ENCODE peak calls at places on chromosomes 2 and 18, in seven cellular contexts. P is body of pancreas, N is uterus, Z is IMR-90, G is heart left ventricle, D is breast epithelium, E is stomach. A is an unnamed sample.

GRCh38 chr2:203683932-203684556 is 22.4 kb upstream of the CD28 start:
- DNase-seq in P (no peak), N (no peak), Z (peak), G (no peak), D (no peak), E (no peak), A (no peak)

GRCh38 chr2:228590681-228591080 is 409.2 kb upstream of the SPHKAP start:
- DNase-seq in P (no peak), N (no peak), Z (no peak), G (no peak), D (no peak), E (no peak), A (no peak)

GRCh38 chr2:15302154-15302553 is 259.0 kb downstream of the NBAS start:
- DNase-seq in P (no peak), N (no peak), Z (peak), G (no peak), D (no peak), E (no peak), A (no peak)

GRCh38 chr2:73707058-73707457 is 30.1 kb downstream of the TPRKB start:
- DNase-seq in P (no peak), N (no peak), Z (no peak), G (no peak), D (no peak), E (no peak), A (no peak)

GRCh38 chr2:31270871-31271270 is 36.9 kb downstream of the EHD3 start:
- DNase-seq in P (no peak), N (no peak), Z (peak), G (no peak), D (no peak), E (no peak), A (no peak)

GRCh38 chr2:28342081-28342967 is 50.3 kb upstream of the FOSL2 start:
- DNase-seq in P (peak), N (peak), Z (peak), G (peak), D (peak), E (peak), A (peak)

GRCh38 chr2:191155608-191156071 is 4.8 kb upstream of the STAT4 start:
- DNase-seq in P (no peak), N (no peak), Z (peak), G (no peak), D (no peak), E (no peak), A (no peak)

GRCh38 chr2:43075906-43076585 is 150.4 kb downstream of the ZFP36L2 start:
- DNase-seq in P (no peak), N (peak), Z (peak), G (no peak), D (no peak), E (no peak), A (peak)

GRCh38 chr2:172639823-172640222 is 83.9 kb downstream of the PDK1 start:
- DNase-seq in P (no peak), N (no peak), Z (peak), G (no peak), D (no peak), E (no peak), A (no peak)

GRCh38 chr2:236177967-236178909 is 10.1 kb upstream of the GBX2 start:
- DNase-seq in P (peak), N (no peak), Z (peak), G (no peak), D (no peak), E (peak), A (no peak)

GRCh38 chr18:52160652-52161051 is 179.3 kb upstream of the DCC start:
- DNase-seq in P (no peak), N (no peak), Z (no peak), G (no peak), D (no peak), E (no peak), A (no peak)

GRCh38 chr18:50870138-50870845 is 8.6 kb upstream of the ME2 start:
- DNase-seq in P (peak), N (no peak), Z (peak), G (no peak), D (peak), E (no peak), A (peak)

GRCh38 chr2:46331099-46331766 is 34.0 kb downstream of the EPAS1 start:
- DNase-seq in P (peak), N (no peak), Z (no peak), G (no peak), D (no peak), E (no peak), A (no peak)

DNA sequence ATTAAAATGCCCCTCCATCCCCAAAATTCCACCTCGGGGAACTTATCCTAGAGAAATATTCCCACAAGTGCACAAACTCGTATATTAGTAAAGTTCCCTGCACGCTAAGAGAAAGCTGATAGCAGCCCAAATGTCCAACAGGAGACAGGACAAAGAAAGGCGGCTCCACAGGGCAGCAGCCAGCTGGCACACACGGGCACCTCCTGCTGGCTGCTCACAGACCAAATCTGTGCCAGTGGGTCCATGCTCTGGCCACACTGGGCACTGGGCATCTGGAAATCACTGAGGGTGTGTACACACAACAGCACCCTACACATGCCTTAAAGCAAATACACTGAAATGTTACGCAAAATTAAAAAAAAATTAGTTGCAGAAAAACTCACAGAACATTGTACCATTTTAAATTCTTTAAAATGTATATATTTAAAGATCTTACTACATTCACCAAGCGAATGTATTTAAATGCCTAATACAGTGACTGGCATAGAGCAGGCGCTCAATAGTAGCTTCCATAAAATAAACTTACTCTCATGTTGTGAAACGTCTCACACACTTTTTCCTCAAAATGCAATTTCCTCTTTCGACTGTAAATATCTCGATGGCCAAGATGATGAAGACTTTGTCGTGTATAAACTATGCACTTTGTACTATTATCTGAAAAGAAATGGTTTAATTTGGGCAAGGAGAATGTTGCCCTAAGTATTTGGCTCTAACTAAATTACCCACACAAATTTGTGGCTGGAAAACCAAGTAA is 19.4 kb downstream of the ZNF516 start:
- DNase-seq in P (no peak), N (no peak), Z (no peak), G (no peak), D (no peak), E (no peak), A (no peak)
- TF ChIP-seq CTCF in P (no peak), N (no peak), Z (no peak), G (no peak), D (peak), E (no peak), A (no peak)

GRCh38 chr2:144520718-144521487 is 984 bp upstream of the ZEB2 start:
- DNase-seq in P (no peak), N (no peak), Z (peak), G (no peak), D (no peak), E (no peak), A (no peak)
- H3K4me3 ChIP-seq in P (no peak), N (no peak), Z (no peak), G (peak), D (peak), E (peak), A (no peak)

DNA sequence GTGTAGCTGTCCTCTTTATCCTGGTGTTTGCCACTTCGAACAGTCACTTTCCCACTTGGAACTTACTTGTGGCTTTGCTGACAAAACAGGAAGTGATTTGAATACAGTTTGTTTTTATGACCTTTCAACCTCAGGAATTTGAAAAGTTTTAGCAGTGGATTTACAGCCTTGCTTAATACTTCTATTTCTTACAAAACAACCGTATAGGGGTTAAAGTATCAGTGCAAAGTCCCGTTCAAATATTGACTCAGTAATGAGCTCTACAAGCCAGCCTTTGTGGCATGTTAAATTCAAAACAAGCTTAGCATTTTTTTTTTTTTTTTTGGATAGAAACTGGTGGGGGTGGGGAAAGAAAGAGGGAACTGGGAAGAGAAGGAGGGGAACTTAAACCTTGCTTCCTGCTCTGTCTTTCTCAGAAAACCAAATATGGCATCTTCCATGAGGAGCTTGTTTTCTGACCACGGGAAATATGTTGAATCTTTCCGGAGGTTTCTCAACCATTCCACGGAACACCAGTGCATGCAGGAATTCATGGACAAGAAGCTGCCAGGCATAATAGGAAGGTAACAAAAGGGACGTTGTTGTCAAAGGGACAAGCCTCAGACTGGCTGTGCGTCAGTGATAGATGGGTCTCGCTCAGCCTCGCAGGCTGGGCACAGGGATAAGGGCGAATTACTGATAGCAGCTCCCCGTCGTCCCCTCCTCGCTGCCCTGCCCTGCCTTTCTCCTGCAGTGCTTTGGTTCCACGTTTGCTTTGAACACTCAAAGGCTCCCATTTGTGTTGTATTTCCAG is at the start of gene HNMT:
- DNase-seq in P (peak), N (no peak), Z (peak), G (peak), D (peak), E (peak), A (peak)
- TF ChIP-seq POLR2A in P (peak), N (no peak), Z (no peak), G (no peak), D (no peak), E (no peak), A (no peak)

DNA sequence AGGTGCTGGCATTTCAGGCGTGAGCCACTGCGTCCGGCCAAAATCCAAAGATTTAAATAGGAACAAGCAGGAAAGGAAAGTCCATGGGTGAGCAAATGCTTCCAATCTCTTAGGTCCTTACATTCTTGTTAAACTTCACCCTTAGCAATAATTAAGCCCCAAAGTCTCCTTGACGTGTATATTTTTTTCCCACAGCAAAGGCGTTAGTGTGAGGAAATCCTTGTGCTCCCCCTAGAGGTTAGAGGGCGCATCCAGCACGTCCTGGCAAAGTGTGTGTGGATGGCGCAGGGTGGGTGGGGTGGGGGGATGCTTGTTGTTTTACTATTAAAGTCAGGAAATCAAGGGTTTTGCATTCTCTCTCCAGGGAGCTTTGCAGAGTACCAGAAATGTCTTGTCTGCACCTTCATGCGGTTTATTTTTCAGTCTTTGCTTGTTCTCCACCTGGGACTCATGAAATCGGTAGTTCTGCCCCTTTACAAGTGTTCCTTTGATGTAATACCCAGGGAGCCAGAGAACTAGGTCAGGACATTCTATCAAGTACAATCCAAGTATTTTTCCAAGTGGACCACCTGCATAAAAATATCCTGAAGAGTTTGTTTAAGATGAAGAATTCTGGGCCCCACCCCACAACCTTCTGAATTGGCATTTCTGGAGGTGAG is 22.2 kb upstream of the ITSN2 start:
- DNase-seq in P (peak), N (peak), Z (peak), G (peak), D (no peak), E (peak), A (peak)
- TF ChIP-seq CTCF in P (peak), N (peak), Z (peak), G (peak), D (peak), E (peak), A (no peak)

GRCh38 chr2:10300997-10301945 is 1.4 kb upstream of the HPCAL1 start:
- DNase-seq in P (no peak), N (no peak), Z (no peak), G (no peak), D (no peak), E (no peak), A (no peak)

GRCh38 chr2:10300328-10300920 is 2.3 kb upstream of the HPCAL1 start:
- DNase-seq in P (no peak), N (no peak), Z (no peak), G (no peak), D (no peak), E (no peak), A (no peak)

GRCh38 chr2:10303174-10303633 is 500 bp downstream of the HPCAL1 start:
- DNase-seq in P (peak), N (peak), Z (no peak), G (no peak), D (no peak), E (peak), A (peak)

GRCh38 chr2:10302479-10303173 is at the start of gene HPCAL1:
- DNase-seq in P (peak), N (peak), Z (peak), G (peak), D (peak), E (peak), A (peak)

GRCh38 chr2:10301946-10302478 is 692 bp upstream of the HPCAL1 start:
- DNase-seq in P (no peak), N (peak), Z (no peak), G (no peak), D (no peak), E (no peak), A (no peak)
- H3K4me3 ChIP-seq in P (peak), N (peak), Z (peak), G (peak), D (peak), E (peak), A (peak)

GRCh38 chr18:3261393-3262233 is at the start of gene MYL12B:
- DNase-seq in P (peak), N (peak), Z (peak), G (peak), D (peak), E (peak), A (peak)
- TF ChIP-seq POLR2A in P (peak), N (peak), Z (peak), G (no peak), D (peak), E (no peak), A (peak)

DNA sequence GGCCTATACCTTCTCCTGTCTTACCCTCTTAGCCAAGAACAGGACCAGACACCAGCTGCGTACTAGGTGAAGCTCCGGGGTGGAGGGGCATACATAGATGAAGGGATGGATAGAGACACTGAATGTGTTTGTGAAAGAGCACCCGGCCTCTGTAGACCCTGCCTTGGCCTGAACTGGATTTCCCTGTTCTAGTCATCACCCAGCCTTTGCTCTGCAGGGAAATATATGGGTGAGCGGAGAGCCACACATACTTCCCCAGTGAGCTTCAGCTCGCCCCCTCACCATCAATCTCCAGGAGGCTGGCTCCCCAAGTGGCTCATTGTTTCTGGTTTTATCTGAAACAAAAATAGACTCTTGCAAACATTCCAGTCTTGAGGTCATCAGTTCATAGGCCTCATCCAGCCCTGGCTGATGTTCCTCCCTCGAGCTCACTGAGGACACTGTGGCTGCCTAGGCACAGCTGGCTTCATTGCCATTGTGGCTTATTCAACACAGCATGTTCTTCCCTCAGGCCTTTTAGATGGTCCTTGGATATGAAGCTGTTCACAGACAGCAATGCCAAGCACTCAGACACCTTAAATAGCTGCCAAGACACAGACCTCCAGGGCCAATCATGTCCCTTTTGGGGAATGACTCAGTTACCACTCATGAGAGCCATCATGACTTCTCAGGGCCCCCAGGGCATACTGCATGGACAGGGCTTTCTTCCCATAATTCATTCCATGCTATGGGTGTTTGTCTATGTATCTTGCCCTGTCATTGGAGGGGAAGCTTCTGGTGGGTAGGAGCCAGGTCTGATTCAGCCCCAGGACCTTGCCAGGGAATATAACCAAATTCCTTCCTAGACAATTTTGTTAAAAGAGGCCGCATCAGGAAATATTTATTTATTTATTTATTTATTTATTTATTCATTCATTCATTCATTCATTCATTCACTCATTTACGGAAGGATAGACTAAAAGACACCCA is 82.4 kb downstream of the TTC32 start:
- DNase-seq in P (no peak), N (no peak), Z (peak), G (no peak), D (no peak), E (no peak), A (no peak)
- TF ChIP-seq CTCF in P (no peak), N (no peak), Z (no peak), G (no peak), D (no peak), E (no peak), A (no peak)

GRCh38 chr2:75920721-75921551 is 210.2 kb upstream of the GCFC2 start:
- DNase-seq in P (no peak), N (no peak), Z (no peak), G (no peak), D (no peak), E (no peak), A (no peak)
- H3K4me3 ChIP-seq in P (no peak), N (no peak), Z (no peak), G (no peak), D (no peak), E (no peak), A (no peak)

A was measured in lower leg skin.